ENCODE peak calls at places on chromosomes 5 and 9, in five cellular contexts. J, X, O, T and L are unnamed samples.

GRCh38 chr5:60805470-60805869 is 38.6 kb downstream of the ELOVL7 start:
- DNase-seq in O (no peak), X (no peak), T (no peak), J (no peak), L (no peak)

GRCh38 chr5:150272531-150272930 is 17.0 kb downstream of the CAMK2A start:
- DNase-seq in O (no peak), T (no peak), J (no peak), X (peak), L (no peak)

GRCh38 chr9:106529616-106530015 is 333.4 kb upstream of the ZNF462 start:
- DNase-seq in X (no peak), T (no peak), O (no peak), J (no peak), L (no peak)

GRCh38 chr5:175206651-175207050 is 237.3 kb downstream of the DRD1 start:
- DNase-seq in J (no peak), T (no peak), O (no peak), X (no peak), L (no peak)

GRCh38 chr9:121689461-121690157 is 38.2 kb downstream of the DAB2IP start:
- DNase-seq in J (peak), X (no peak), T (no peak), O (no peak), L (no peak)

GRCh38 chr5:129367883-129368282 is 92.2 kb upstream of the ADAMTS19 start:
- DNase-seq in O (no peak), X (peak), J (no peak), T (no peak), L (peak)

GRCh38 chr5:135468086-135468485 is 15.9 kb upstream of the TIFAB start:
- DNase-seq in T (no peak), O (no peak), J (peak), X (no peak), L (no peak)

GRCh38 chr5:66171349-66172344 is 27.5 kb downstream of the SREK1 start:
- DNase-seq in T (peak), J (no peak), O (no peak), X (peak), L (peak)

GRCh38 chr5:66661149-66661548 is 65.0 kb downstream of the MAST4 start:
- DNase-seq in X (peak), O (no peak), T (peak), J (no peak), L (no peak)

GRCh38 chr5:139807647-139808030 is 12.0 kb downstream of the PSD2 start:
- DNase-seq in X (no peak), J (peak), T (no peak), O (no peak), L (no peak)

GRCh38 chr5:139494256-139494655 is 11.7 kb upstream of the STING1 start:
- DNase-seq in J (no peak), T (no peak), O (no peak), X (peak), L (no peak)

GRCh38 chr9:135036861-135037465 is 50.5 kb upstream of the OLFM1 start:
- DNase-seq in T (no peak), O (no peak), J (peak), X (no peak), L (no peak)

GRCh38 chr5:66551920-66552319 is 44.3 kb upstream of the MAST4 start:
- DNase-seq in T (no peak), J (no peak), X (no peak), O (no peak), L (no peak)

GRCh38 chr9:103242025-103242424 is 246.9 kb downstream of the CYLC2 start:
- DNase-seq in X (no peak), O (no peak), T (no peak), J (no peak), L (no peak)

GRCh38 chr9:34685591-34685990 is 5.5 kb downstream of the CCL19 start:
- DNase-seq in X (no peak), J (no peak), O (no peak), T (no peak), L (no peak)

GRCh38 chr5:65695162-65695755 is 26.6 kb downstream of the SGTB start:
- DNase-seq in J (no peak), T (no peak), X (peak), O (no peak), L (no peak)

GRCh38 chr9:132143359-132143758 is 18.5 kb upstream of the NTNG2 start:
- DNase-seq in O (no peak), T (no peak), J (no peak), X (no peak), L (no peak)

GRCh38 chr9:73270967-73271722 is 119.5 kb downstream of the ANXA1 start:
- DNase-seq in J (no peak), X (peak), T (peak), O (peak), L (peak)

GRCh38 chr5:148979104-148979723 is 83.6 kb downstream of the SH3TC2 start:
- DNase-seq in J (peak), O (no peak), T (no peak), X (no peak), L (no peak)

GRCh38 chr5:110839004-110839403 is 100.2 kb downstream of the SLC25A46 start:
- DNase-seq in T (no peak), J (no peak), X (no peak), O (no peak), L (no peak)

GRCh38 chr9:100679834-100680233 is 102.0 kb downstream of the CAVIN4 start:
- DNase-seq in X (no peak), O (no peak), T (no peak), J (no peak), L (no peak)

GRCh38 chr9:114170792-114171461 is 15.6 kb downstream of the COL27A1 start:
- DNase-seq in J (no peak), X (no peak), O (no peak), T (no peak), L (no peak)

GRCh38 chr5:36696059-36696673 is 89.8 kb downstream of the SLC1A3 start:
- DNase-seq in O (peak), J (peak), T (no peak), X (peak), L (no peak)

GRCh38 chr9:99361827-99362226 is 139.7 kb downstream of the SEC61B start:
- DNase-seq in O (no peak), J (no peak), T (no peak), X (no peak), L (no peak)

GRCh38 chr5:88925692-88926490 is 42.9 kb upstream of the MEF2C start:
- DNase-seq in J (no peak), O (peak), X (peak), T (no peak), L (no peak)

GRCh38 chr5:154092356-154092755 is 53.6 kb downstream of the MFAP3 start:
- DNase-seq in X (peak), O (no peak), T (no peak), J (no peak), L (no peak)

GRCh38 chr5:110872963-110873362 is 134.2 kb downstream of the SLC25A46 start:
- DNase-seq in O (no peak), X (no peak), J (no peak), T (no peak), L (no peak)

GRCh38 chr9:99851028-99851822 is 29.5 kb downstream of the NR4A3 start:
- DNase-seq in O (no peak), J (no peak), T (no peak), X (peak), L (no peak)

GRCh38 chr5:101370240-101370639 is 467.2 kb upstream of the ST8SIA4 start:
- DNase-seq in J (no peak), T (no peak), X (no peak), O (no peak), L (no peak)
- H3K4me3 ChIP-seq in J (no peak), T (no peak), X (no peak), O (no peak), L (no peak)

GRCh38 chr5:170387775-170388174 is 1.4 kb downstream of the KCNMB1 start:
- DNase-seq in O (no peak), X (no peak), J (no peak), T (no peak), L (no peak)

GRCh38 chr5:170388240-170388639 is 927 bp downstream of the KCNMB1 start:
- DNase-seq in T (no peak), J (no peak), X (no peak), O (no peak), L (no peak)

GRCh38 chr5:170389250-170389902 is at the start of gene KCNMB1:
- DNase-seq in O (no peak), J (no peak), X (no peak), T (no peak), L (no peak)

GRCh38 chr5:170388818-170389217 is 349 bp downstream of the KCNMB1 start:
- DNase-seq in X (no peak), J (no peak), T (no peak), O (no peak), L (no peak)

GRCh38 chr5:170390472-170390871 is 1.3 kb upstream of the KCNMB1 start:
- DNase-seq in X (no peak), T (no peak), J (no peak), O (no peak), L (no peak)
- H3K4me3 ChIP-seq in X (no peak), T (no peak), J (no peak), O (no peak), L (no peak)

DNA sequence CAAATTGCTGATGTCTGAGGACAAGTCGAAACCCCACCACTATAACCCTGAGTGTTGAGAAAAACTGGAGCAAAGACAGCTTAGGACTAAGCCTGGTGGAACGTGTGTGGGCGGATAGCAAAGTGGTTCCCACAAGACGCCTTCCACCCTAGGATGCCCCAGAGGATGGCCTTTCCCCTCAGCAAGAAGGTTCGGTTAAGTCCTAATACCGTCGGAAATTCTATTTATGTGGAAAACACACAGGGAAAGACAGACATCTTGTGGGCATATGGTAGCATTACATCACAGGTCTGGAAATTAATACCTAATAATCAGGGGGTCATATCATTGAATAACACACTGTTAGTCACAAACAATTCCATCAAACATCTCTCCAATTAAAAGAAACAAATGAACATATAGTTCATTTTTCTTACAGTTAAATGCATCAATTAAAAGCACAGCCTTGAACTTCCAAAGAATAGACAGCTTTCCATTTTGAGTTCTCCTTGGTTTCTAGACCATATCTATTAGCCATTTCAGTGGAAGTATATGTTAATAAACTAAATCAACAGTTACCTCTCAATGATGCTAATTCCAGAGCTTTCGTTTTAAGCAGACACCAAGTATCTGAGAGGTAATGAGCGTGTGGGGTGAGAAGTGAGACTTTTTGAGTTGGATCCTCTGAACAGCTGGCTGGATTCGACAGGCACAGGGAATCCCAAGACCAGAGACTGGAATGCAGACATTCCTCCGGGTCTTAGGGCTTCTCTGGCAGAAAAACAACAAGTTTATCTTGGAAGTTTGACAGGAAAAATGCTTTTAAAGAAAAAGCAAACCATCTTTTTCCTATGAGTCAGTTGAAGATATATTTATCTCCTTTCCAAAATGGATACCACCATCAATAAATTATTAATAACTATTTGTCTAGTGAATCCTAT is 2.9 kb upstream of the ICE1 start:
- DNase-seq in X (peak), T (peak), O (peak), J (no peak), L (peak)
- H3K4me3 ChIP-seq in X (no peak), T (no peak), O (no peak), J (no peak), L (no peak)

DNA sequence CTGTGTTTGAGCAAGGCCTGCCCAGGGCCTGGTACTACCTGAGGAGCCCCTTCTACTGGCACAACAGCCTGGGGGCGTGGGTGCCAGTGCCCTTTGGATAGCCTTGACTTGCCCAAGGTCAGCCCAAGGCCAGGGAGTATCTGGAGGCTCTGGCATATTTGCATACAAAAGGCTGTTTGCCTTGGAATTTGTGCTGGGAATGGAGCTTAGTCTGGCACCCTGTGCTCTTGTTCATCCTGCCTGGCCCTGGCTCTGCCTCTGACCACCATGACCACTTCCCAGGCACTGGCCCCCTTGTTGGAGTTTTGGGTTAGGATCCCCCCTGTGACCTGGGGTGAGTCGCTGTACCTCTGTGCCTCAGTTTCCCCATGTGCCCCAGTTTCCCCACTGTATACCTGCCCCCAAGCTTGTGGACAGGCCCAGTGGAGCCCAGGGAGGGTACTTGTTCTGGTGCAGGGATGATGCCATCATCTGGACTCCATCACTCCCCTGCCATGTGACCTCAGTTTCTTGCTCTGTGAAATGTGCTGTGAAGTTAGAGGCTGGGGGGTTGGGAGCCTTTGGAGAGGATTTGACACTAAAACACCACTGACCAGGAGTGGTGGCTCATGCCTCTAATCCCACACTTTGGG is 1.6 kb downstream of the SUSD3 start:
- DNase-seq in J (no peak), T (no peak), O (no peak), X (no peak), L (no peak)
- H3K4me3 ChIP-seq in J (peak), T (no peak), O (no peak), X (no peak), L (no peak)

DNA sequence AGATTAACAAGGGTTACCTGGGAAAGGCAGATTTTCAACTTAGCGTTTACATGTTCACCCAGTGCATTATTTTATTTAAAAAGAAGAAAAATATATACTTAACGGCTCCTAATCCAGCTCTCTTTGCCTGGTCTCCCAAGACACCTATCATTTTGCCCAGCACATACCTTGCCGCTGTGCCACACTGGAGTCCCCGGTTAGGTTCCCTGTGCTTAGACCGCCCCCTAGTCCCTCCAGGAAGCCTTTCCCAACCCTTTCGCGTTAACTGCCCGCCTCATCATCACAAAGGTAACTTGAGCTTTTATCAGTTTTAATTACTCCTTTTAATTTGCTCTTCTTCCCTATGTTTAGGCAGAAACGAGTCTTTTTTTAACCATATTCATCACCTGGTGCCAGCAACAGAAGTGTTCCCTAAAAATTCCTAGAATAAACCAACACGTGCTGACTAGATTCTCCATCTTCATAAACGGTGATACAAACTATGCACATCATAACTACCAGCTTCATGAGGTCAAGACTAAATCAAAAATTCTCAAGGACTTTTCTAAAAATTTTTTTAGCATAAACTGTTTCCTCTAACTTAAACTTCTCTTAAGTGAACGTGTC is 19.7 kb downstream of the DNAJA1 start:
- DNase-seq in J (no peak), X (peak), O (no peak), T (no peak), L (no peak)
- H3K4me3 ChIP-seq in J (peak), X (peak), O (peak), T (peak), L (peak)

GRCh38 chr9:764105-764524 is 77.4 kb upstream of the DMRT1 start:
- DNase-seq in O (peak), J (no peak), T (peak), X (peak), L (no peak)
- H3K4me3 ChIP-seq in O (no peak), J (peak), T (peak), X (no peak), L (no peak)